ENCODE peak calls at places on chromosomes 6 and 20, in eight cellular contexts. Q, S, O, V, M, P, W and D are unnamed samples.

GRCh38 chr20:25584905-25585704 is at the start of gene NINL:
- DNase-seq in Q (no peak), S (no peak), O (peak; percentile 9), V (peak; percentile 16), M (no peak), P (peak; percentile 72), W (peak; percentile 84), D (peak; percentile 37)

GRCh38 chr6:13711726-13712484 is at the start of gene RANBP9:
- DNase-seq in Q (no peak), S (peak; percentile 96), O (peak; percentile 82), V (peak; percentile 82), M (peak; percentile 75), P (peak; percentile 84), W (peak; percentile 94), D (peak; percentile 90)

GRCh38 chr20:3046677-3047462 is 1.0 kb downstream of the MRPS26 start:
- DNase-seq in Q (no peak), S (no peak), O (no peak), V (no peak), M (no peak), P (peak; percentile 15), W (no peak), D (no peak)

GRCh38 chr20:38581013-38581412 is at the start of gene ADIG:
- DNase-seq in Q (no peak), S (no peak), O (no peak), V (no peak), M (no peak), P (no peak), W (peak; percentile 37), D (no peak)

GRCh38 chr6:84522135-84522535 is 242.3 kb downstream of the TBX18 start:
- DNase-seq in Q (no peak), S (no peak), O (no peak), V (no peak), M (peak; percentile 85), P (no peak), W (peak; percentile 72), D (no peak)

GRCh38 chr6:143872211-143872610 is 7.9 kb downstream of the ZC2HC1B start:
- DNase-seq in Q (no peak), S (no peak), O (no peak), V (no peak), M (no peak), P (no peak), W (no peak), D (no peak)

GRCh38 chr6:15462717-15463525 is 199.9 kb downstream of the DTNBP1 start:
- DNase-seq in Q (no peak), S (no peak), O (no peak), V (no peak), M (peak; percentile 79), P (no peak), W (no peak), D (no peak)

GRCh38 chr6:45163952-45164766 is 164.0 kb upstream of the RUNX2 start:
- DNase-seq in Q (no peak), S (no peak), O (no peak), V (no peak), M (no peak), P (no peak), W (peak; percentile 14), D (no peak)

GRCh38 chr6:151723152-151723551 is 84.3 kb upstream of the ESR1 start:
- DNase-seq in Q (no peak), S (no peak), O (no peak), V (no peak), M (no peak), P (no peak), W (no peak), D (no peak)

GRCh38 chr6:28258877-28259777 is at the start of gene NKAPL:
- DNase-seq in Q (no peak), S (no peak), O (no peak), V (peak; percentile 19), M (no peak), P (no peak), W (no peak), D (peak; percentile 33)

GRCh38 chr6:169252805-169253189 is 849 bp downstream of the THBS2 start:
- DNase-seq in Q (no peak), S (no peak), O (no peak), V (no peak), M (no peak), P (no peak), W (no peak), D (no peak)

GRCh38 chr6:89281779-89282246 is 33.3 kb downstream of the GABRR2 start:
- DNase-seq in Q (no peak), S (peak; percentile 85), O (no peak), V (peak; percentile 28), M (peak; percentile 31), P (peak; percentile 86), W (no peak), D (peak; percentile 61)

GRCh38 chr6:14286144-14286543 is 168.6 kb downstream of the CD83 start:
- DNase-seq in Q (no peak), S (no peak), O (no peak), V (no peak), M (peak; percentile 85), P (no peak), W (peak; percentile 18), D (no peak)

GRCh38 chr6:30447237-30447636 is 42.1 kb upstream of the HLA-E start:
- DNase-seq in Q (no peak), S (no peak), O (no peak), V (no peak), M (no peak), P (peak; percentile 76), W (no peak), D (no peak)

GRCh38 chr6:3244003-3244831 is 14.5 kb upstream of the PSMG4 start:
- DNase-seq in Q (no peak), S (no peak), O (no peak), V (no peak), M (no peak), P (no peak), W (no peak), D (no peak)

GRCh38 chr6:45514454-45514853 is 136.7 kb upstream of the SUPT3H start:
- DNase-seq in Q (no peak), S (no peak), O (no peak), V (no peak), M (no peak), P (no peak), W (peak; percentile 7), D (no peak)

GRCh38 chr20:34943808-34944568 is 11.6 kb downstream of the GSS start:
- DNase-seq in Q (no peak), S (no peak), O (no peak), V (no peak), M (no peak), P (no peak), W (no peak), D (no peak)

GRCh38 chr6:25175216-25175615 is 104.0 kb upstream of the CARMIL1 start:
- DNase-seq in Q (no peak), S (no peak), O (no peak), V (no peak), M (peak; percentile 61), P (no peak), W (no peak), D (no peak)

GRCh38 chr6:26056583-26057350 is 30.5 kb upstream of the HFE start:
- DNase-seq in Q (no peak), S (peak; percentile 76), O (no peak), V (no peak), M (no peak), P (no peak), W (no peak), D (no peak)

GRCh38 chr20:41654884-41655283 is 36.7 kb upstream of the CHD6 start:
- DNase-seq in Q (no peak), S (no peak), O (no peak), V (no peak), M (no peak), P (no peak), W (no peak), D (no peak)

GRCh38 chr6:10847684-10848083 is 9.3 kb upstream of the MAK start:
- DNase-seq in Q (no peak), S (peak; percentile 29), O (no peak), V (no peak), M (no peak), P (no peak), W (no peak), D (no peak)

GRCh38 chr6:80988892-80989291 is 763.6 kb downstream of the TENT5A start:
- DNase-seq in Q (no peak), S (no peak), O (no peak), V (no peak), M (no peak), P (no peak), W (no peak), D (no peak)

GRCh38 chr6:63272397-63272796 is 47.4 kb downstream of the LGSN start:
- DNase-seq in Q (no peak), S (peak; percentile 76), O (no peak), V (no peak), M (peak; percentile 19), P (peak; percentile 8), W (no peak), D (no peak)

GRCh38 chr6:165884813-165885765 is 222.0 kb upstream of the PDE10A start:
- DNase-seq in Q (peak; percentile 23), S (peak; percentile 54), O (peak; percentile 20), V (peak; percentile 28), M (no peak), P (peak; percentile 91), W (peak; percentile 41), D (peak; percentile 15)

GRCh38 chr6:14396826-14397517 is 279.4 kb downstream of the CD83 start:
- DNase-seq in Q (no peak), S (no peak), O (no peak), V (no peak), M (no peak), P (no peak), W (no peak), D (peak; percentile 2)

GRCh38 chr6:25428758-25429317 is 149.7 kb downstream of the CARMIL1 start:
- DNase-seq in Q (no peak), S (no peak), O (no peak), V (no peak), M (no peak), P (no peak), W (no peak), D (no peak)

GRCh38 chr20:47355489-47356219 is 845 bp downstream of the ZMYND8 start:
- DNase-seq in Q (no peak), S (no peak), O (no peak), V (no peak), M (no peak), P (no peak), W (peak; percentile 40), D (no peak)

GRCh38 chr6:2190661-2191389 is 54.6 kb downstream of the GMDS start:
- DNase-seq in Q (no peak), S (no peak), O (no peak), V (no peak), M (no peak), P (no peak), W (no peak), D (no peak)

GRCh38 chr6:164200071-164200470 is 785.6 kb downstream of the QKI start:
- DNase-seq in Q (no peak), S (no peak), O (no peak), V (no peak), M (no peak), P (no peak), W (no peak), D (no peak)